ENCODE peak calls at places on chromosomes 3 and 15, in ten cellular contexts. One of them, this sample, is unnamed.
A peak's percentile ranks its signal among the peaks of the same experiment; 100 is the strongest.

GRCh38 chr3:108100906-108101305 is 10.1 kb upstream of the CD47 start:
- DNase-seq in aorta: no peak
- DNase-seq in transverse colon: no peak
- DNase-seq in IMR-90: no peak
- DNase-seq in neuronal stem cell: no peak
- DNase-seq in GM06990: peak; percentile 87
- DNase-seq in HepG2: no peak
- DNase-seq in AG04450: no peak
- DNase-seq in heart right ventricle: no peak
- DNase-seq in ovary: no peak
- DNase-seq in this sample: no peak

GRCh38 chr3:180601688-180602666 is at the start of gene TTC14:
- DNase-seq in transverse colon: peak; percentile 92
- DNase-seq in AG04450: peak; percentile 89
- DNase-seq in ovary: peak; percentile 90
- DNase-seq in GM06990: peak; percentile 95
- DNase-seq in neuronal stem cell: peak; percentile 70
- DNase-seq in aorta: peak; percentile 95
- DNase-seq in heart right ventricle: peak; percentile 93
- DNase-seq in IMR-90: peak; percentile 94
- DNase-seq in HepG2: peak; percentile 93
- DNase-seq in this sample: peak; percentile 94

GRCh38 chr3:158382479-158382878 is 188.5 kb upstream of the MLF1 start:
- DNase-seq in HepG2: no peak
- DNase-seq in GM06990: no peak
- DNase-seq in aorta: no peak
- DNase-seq in IMR-90: no peak
- DNase-seq in ovary: no peak
- DNase-seq in heart right ventricle: no peak
- DNase-seq in neuronal stem cell: no peak
- DNase-seq in transverse colon: no peak
- DNase-seq in AG04450: no peak
- DNase-seq in this sample: no peak

GRCh38 chr3:65334045-65334665 is 646.4 kb upstream of the ADAMTS9 start:
- DNase-seq in AG04450: no peak
- DNase-seq in transverse colon: no peak
- DNase-seq in heart right ventricle: no peak
- DNase-seq in GM06990: no peak
- DNase-seq in neuronal stem cell: no peak
- DNase-seq in aorta: no peak
- DNase-seq in HepG2: no peak
- DNase-seq in ovary: peak; percentile 66
- DNase-seq in IMR-90: no peak
- DNase-seq in this sample: no peak

GRCh38 chr3:117628896-117629295 is 919.3 kb downstream of the TUSC7 start:
- DNase-seq in heart right ventricle: no peak
- DNase-seq in aorta: peak; percentile 40
- DNase-seq in AG04450: peak; percentile 53
- DNase-seq in transverse colon: no peak
- DNase-seq in ovary: no peak
- DNase-seq in GM06990: no peak
- DNase-seq in neuronal stem cell: no peak
- DNase-seq in IMR-90: peak; percentile 92
- DNase-seq in HepG2: no peak
- DNase-seq in this sample: peak; percentile 88

GRCh38 chr3:184795493-184796198 is 16.3 kb upstream of the VPS8 start:
- DNase-seq in GM06990: no peak
- DNase-seq in neuronal stem cell: no peak
- DNase-seq in ovary: peak; percentile 35
- DNase-seq in heart right ventricle: no peak
- DNase-seq in AG04450: no peak
- DNase-seq in HepG2: no peak
- DNase-seq in transverse colon: no peak
- DNase-seq in aorta: no peak
- DNase-seq in IMR-90: no peak
- DNase-seq in this sample: no peak

GRCh38 chr3:10463191-10464067 is 42.0 kb downstream of the ATP2B2 start:
- DNase-seq in HepG2: no peak
- DNase-seq in ovary: no peak
- DNase-seq in IMR-90: no peak
- DNase-seq in transverse colon: no peak
- DNase-seq in aorta: no peak
- DNase-seq in AG04450: no peak
- DNase-seq in heart right ventricle: no peak
- DNase-seq in neuronal stem cell: no peak
- DNase-seq in GM06990: no peak
- DNase-seq in this sample: no peak

GRCh38 chr15:68621535-68621934 is 42.7 kb downstream of the CORO2B start:
- DNase-seq in HepG2: no peak
- DNase-seq in GM06990: no peak
- DNase-seq in aorta: no peak
- DNase-seq in transverse colon: no peak
- DNase-seq in neuronal stem cell: no peak
- DNase-seq in heart right ventricle: no peak
- DNase-seq in IMR-90: no peak
- DNase-seq in AG04450: no peak
- DNase-seq in ovary: no peak
- DNase-seq in this sample: no peak

GRCh38 chr3:122231781-122232180 is 48.3 kb downstream of the CASR start:
- DNase-seq in HepG2: no peak
- DNase-seq in AG04450: no peak
- DNase-seq in IMR-90: no peak
- DNase-seq in heart right ventricle: no peak
- DNase-seq in transverse colon: no peak
- DNase-seq in aorta: no peak
- DNase-seq in GM06990: no peak
- DNase-seq in neuronal stem cell: no peak
- DNase-seq in ovary: no peak
- DNase-seq in this sample: no peak

GRCh38 chr3:122232485-122232884 is 49.0 kb downstream of the CASR start:
- DNase-seq in aorta: no peak
- DNase-seq in AG04450: no peak
- DNase-seq in transverse colon: no peak
- DNase-seq in IMR-90: no peak
- DNase-seq in GM06990: no peak
- DNase-seq in ovary: no peak
- DNase-seq in neuronal stem cell: no peak
- DNase-seq in heart right ventricle: no peak
- DNase-seq in HepG2: no peak
- DNase-seq in this sample: no peak

GRCh38 chr3:122234117-122234516 is 50.6 kb downstream of the CASR start:
- DNase-seq in GM06990: no peak
- DNase-seq in ovary: no peak
- DNase-seq in neuronal stem cell: no peak
- DNase-seq in aorta: no peak
- DNase-seq in transverse colon: no peak
- DNase-seq in IMR-90: no peak
- DNase-seq in AG04450: no peak
- DNase-seq in HepG2: no peak
- DNase-seq in heart right ventricle: no peak
- DNase-seq in this sample: no peak

GRCh38 chr3:122235147-122235546 is 51.7 kb downstream of the CASR start:
- DNase-seq in aorta: no peak
- DNase-seq in IMR-90: no peak
- DNase-seq in transverse colon: no peak
- DNase-seq in AG04450: no peak
- DNase-seq in HepG2: no peak
- DNase-seq in GM06990: no peak
- DNase-seq in heart right ventricle: no peak
- DNase-seq in neuronal stem cell: no peak
- DNase-seq in ovary: no peak
- DNase-seq in this sample: no peak

GRCh38 chr3:122233109-122233952 is 49.9 kb downstream of the CASR start:
- DNase-seq in neuronal stem cell: no peak
- DNase-seq in HepG2: no peak
- DNase-seq in aorta: no peak
- DNase-seq in transverse colon: peak; percentile 33
- DNase-seq in AG04450: no peak
- DNase-seq in GM06990: peak; percentile 47
- DNase-seq in ovary: no peak
- DNase-seq in heart right ventricle: no peak
- DNase-seq in IMR-90: no peak
- DNase-seq in this sample: no peak
- H3K4me3 ChIP-seq in neuronal stem cell: no peak overlapping the region
- H3K4me3 ChIP-seq in HepG2: no peak overlapping the region
- H3K4me3 ChIP-seq in aorta: no peak overlapping the region
- H3K4me3 ChIP-seq in transverse colon: no peak overlapping the region
- H3K4me3 ChIP-seq in AG04450: no peak overlapping the region
- H3K4me3 ChIP-seq in GM06990: peak overlapping the region; percentile 37
- H3K4me3 ChIP-seq in ovary: no peak overlapping the region
- H3K4me3 ChIP-seq in heart right ventricle: no peak overlapping the region
- H3K4me3 ChIP-seq in IMR-90: no peak overlapping the region
- H3K4me3 ChIP-seq in this sample: no peak overlapping the region

GRCh38 chr15:80405554-80405850 is 1.3 kb downstream of the ARNT2 start:
- DNase-seq in HepG2: no peak
- DNase-seq in IMR-90: no peak
- DNase-seq in neuronal stem cell: no peak
- DNase-seq in heart right ventricle: no peak
- DNase-seq in ovary: no peak
- DNase-seq in transverse colon: no peak
- DNase-seq in AG04450: no peak
- DNase-seq in aorta: no peak
- DNase-seq in GM06990: no peak
- DNase-seq in this sample: no peak

GRCh38 chr15:80404057-80404718 is at the start of gene ARNT2:
- DNase-seq in IMR-90: peak; percentile 25
- DNase-seq in aorta: no peak
- DNase-seq in transverse colon: no peak
- DNase-seq in AG04450: no peak
- DNase-seq in GM06990: no peak
- DNase-seq in ovary: peak; percentile 46
- DNase-seq in neuronal stem cell: peak; percentile 66
- DNase-seq in heart right ventricle: peak; percentile 30
- DNase-seq in HepG2: no peak
- DNase-seq in this sample: peak; percentile 82

GRCh38 chr15:80404719-80405553 is 754 bp downstream of the ARNT2 start:
- DNase-seq in HepG2: no peak
- DNase-seq in neuronal stem cell: peak; percentile 48
- DNase-seq in GM06990: no peak
- DNase-seq in heart right ventricle: peak; percentile 30
- DNase-seq in aorta: no peak
- DNase-seq in ovary: peak; percentile 39
- DNase-seq in transverse colon: no peak
- DNase-seq in AG04450: no peak
- DNase-seq in IMR-90: peak; percentile 35
- DNase-seq in this sample: peak; percentile 70

GRCh38 chr15:80402339-80402738 is 1.8 kb upstream of the ARNT2 start:
- DNase-seq in transverse colon: no peak
- DNase-seq in IMR-90: no peak
- DNase-seq in neuronal stem cell: no peak
- DNase-seq in GM06990: no peak
- DNase-seq in AG04450: no peak
- DNase-seq in aorta: no peak
- DNase-seq in HepG2: no peak
- DNase-seq in heart right ventricle: no peak
- DNase-seq in ovary: no peak
- DNase-seq in this sample: no peak

DNA sequence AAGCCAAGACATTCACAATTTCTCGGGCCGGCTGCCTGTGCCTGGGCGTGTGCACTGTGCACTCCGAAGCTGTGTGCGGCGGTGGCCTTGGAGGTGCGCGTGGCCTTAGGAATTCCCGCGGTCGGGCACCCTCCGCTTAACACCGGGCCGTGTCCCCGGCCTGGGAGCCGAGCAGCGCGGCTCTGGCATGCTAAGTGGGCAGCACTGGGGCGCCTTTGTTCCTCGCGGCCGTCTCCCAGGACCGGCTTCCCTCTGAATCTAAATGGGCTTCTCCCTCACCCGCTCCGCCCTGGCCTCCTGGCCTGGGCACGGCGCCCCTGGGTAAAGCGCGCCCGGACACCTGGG is 498 bp upstream of the ARNT2 start:
- DNase-seq in AG04450: no peak
- DNase-seq in neuronal stem cell: peak; percentile 49
- DNase-seq in GM06990: no peak
- DNase-seq in transverse colon: no peak
- DNase-seq in aorta: no peak
- DNase-seq in heart right ventricle: peak; percentile 14
- DNase-seq in HepG2: no peak
- DNase-seq in IMR-90: no peak
- DNase-seq in ovary: no peak
- DNase-seq in this sample: peak; percentile 73
- H3K27me3 ChIP-seq in AG04450: no peaks in the 10 kb centered on the region
- H3K27me3 ChIP-seq in neuronal stem cell: no peaks in the 10 kb centered on the region
- H3K27me3 ChIP-seq in GM06990: peaks cover 3% of the 10 kb centered on the region
- H3K27me3 ChIP-seq in transverse colon: peaks cover 46% of the 10 kb centered on the region
- H3K27me3 ChIP-seq in aorta: no peaks in the 10 kb centered on the region
- H3K27me3 ChIP-seq in heart right ventricle: peaks cover 17% of the 10 kb centered on the region
- H3K27me3 ChIP-seq in HepG2: peaks cover 4% of the 10 kb centered on the region
- H3K27me3 ChIP-seq in IMR-90: no peaks in the 10 kb centered on the region
- H3K27me3 ChIP-seq in ovary: no peaks in the 10 kb centered on the region
- H3K27me3 ChIP-seq in this sample: no peaks in the 10 kb centered on the region

GRCh38 chr15:87739866-87740265 is 516.7 kb downstream of the NTRK3 start:
- DNase-seq in HepG2: no peak
- DNase-seq in transverse colon: no peak
- DNase-seq in AG04450: no peak
- DNase-seq in IMR-90: peak; percentile 27
- DNase-seq in heart right ventricle: no peak
- DNase-seq in ovary: no peak
- DNase-seq in GM06990: no peak
- DNase-seq in neuronal stem cell: no peak
- DNase-seq in aorta: no peak
- DNase-seq in this sample: no peak

GRCh38 chr15:87736401-87736800 is 520.1 kb downstream of the NTRK3 start:
- DNase-seq in neuronal stem cell: no peak
- DNase-seq in aorta: no peak
- DNase-seq in transverse colon: no peak
- DNase-seq in HepG2: no peak
- DNase-seq in AG04450: peak; percentile 23
- DNase-seq in GM06990: no peak
- DNase-seq in ovary: no peak
- DNase-seq in heart right ventricle: no peak
- DNase-seq in IMR-90: peak; percentile 76
- DNase-seq in this sample: no peak

GRCh38 chr15:87734571-87735373 is 521.8 kb downstream of the NTRK3 start:
- DNase-seq in HepG2: no peak
- DNase-seq in IMR-90: no peak
- DNase-seq in AG04450: no peak
- DNase-seq in GM06990: no peak
- DNase-seq in ovary: no peak
- DNase-seq in aorta: no peak
- DNase-seq in neuronal stem cell: no peak
- DNase-seq in transverse colon: no peak
- DNase-seq in heart right ventricle: no peak
- DNase-seq in this sample: no peak

GRCh38 chr15:87735536-87735935 is 521.0 kb downstream of the NTRK3 start:
- DNase-seq in ovary: no peak
- DNase-seq in AG04450: no peak
- DNase-seq in aorta: no peak
- DNase-seq in heart right ventricle: no peak
- DNase-seq in HepG2: no peak
- DNase-seq in IMR-90: no peak
- DNase-seq in GM06990: no peak
- DNase-seq in transverse colon: no peak
- DNase-seq in neuronal stem cell: no peak
- DNase-seq in this sample: no peak

GRCh38 chr15:87736921-87737389 is 519.6 kb downstream of the NTRK3 start:
- DNase-seq in HepG2: no peak
- DNase-seq in AG04450: no peak
- DNase-seq in heart right ventricle: no peak
- DNase-seq in IMR-90: peak; percentile 22
- DNase-seq in neuronal stem cell: no peak
- DNase-seq in ovary: no peak
- DNase-seq in aorta: no peak
- DNase-seq in GM06990: no peak
- DNase-seq in transverse colon: no peak
- DNase-seq in this sample: no peak
- H3K4me3 ChIP-seq in HepG2: no peak overlapping the region
- H3K4me3 ChIP-seq in AG04450: no peak overlapping the region
- H3K4me3 ChIP-seq in heart right ventricle: no peak overlapping the region
- H3K4me3 ChIP-seq in IMR-90: no peak overlapping the region
- H3K4me3 ChIP-seq in neuronal stem cell: no peak overlapping the region
- H3K4me3 ChIP-seq in ovary: no peak overlapping the region
- H3K4me3 ChIP-seq in aorta: no peak overlapping the region
- H3K4me3 ChIP-seq in GM06990: no peak overlapping the region
- H3K4me3 ChIP-seq in transverse colon: no peak overlapping the region
- H3K4me3 ChIP-seq in this sample: no peak overlapping the region

GRCh38 chr15:78322243-78322642 is 17.9 kb upstream of the CRABP1 start:
- DNase-seq in aorta: no peak
- DNase-seq in neuronal stem cell: no peak
- DNase-seq in ovary: no peak
- DNase-seq in AG04450: no peak
- DNase-seq in HepG2: no peak
- DNase-seq in GM06990: no peak
- DNase-seq in transverse colon: no peak
- DNase-seq in heart right ventricle: no peak
- DNase-seq in IMR-90: peak; percentile 44
- DNase-seq in this sample: no peak
- H3K27me3 ChIP-seq in aorta: no peaks in the 10 kb centered on the region
- H3K27me3 ChIP-seq in neuronal stem cell: no peaks in the 10 kb centered on the region
- H3K27me3 ChIP-seq in ovary: no peaks in the 10 kb centered on the region
- H3K27me3 ChIP-seq in AG04450: peaks cover 10% of the 10 kb centered on the region
- H3K27me3 ChIP-seq in HepG2: peaks cover 2% of the 10 kb centered on the region
- H3K27me3 ChIP-seq in GM06990: no peaks in the 10 kb centered on the region
- H3K27me3 ChIP-seq in transverse colon: no peaks in the 10 kb centered on the region
- H3K27me3 ChIP-seq in heart right ventricle: no peaks in the 10 kb centered on the region
- H3K27me3 ChIP-seq in IMR-90: peaks cover 16% of the 10 kb centered on the region
- H3K27me3 ChIP-seq in this sample: no peaks in the 10 kb centered on the region

This sample was measured in HAP-1.